ENCODE peak calls at places on chromosomes 3 and 15, in four cellular contexts. One of them, this sample, is unnamed. For H3K4me1, the result is how much of the 10 kb centered on the place peaks cover.

GRCh38 chr3:123148772-123149171 is 53.0 kb upstream of the SEC22A start:
- DNase-seq in fibroblast of lung: no peak
- DNase-seq in pancreas: no peak
- DNase-seq in A549: no peak
- DNase-seq in this sample: no peak

GRCh38 chr3:99760602-99761001 is 57.1 kb upstream of the CMSS1 start:
- DNase-seq in fibroblast of lung: no peak
- DNase-seq in pancreas: no peak
- DNase-seq in A549: no peak
- DNase-seq in this sample: no peak

GRCh38 chr15:95024388-95024787 is 793.0 kb downstream of the MCTP2 start:
- DNase-seq in fibroblast of lung: peak
- DNase-seq in pancreas: no peak
- DNase-seq in A549: peak
- DNase-seq in this sample: no peak

GRCh38 chr3:108296239-108296638 is at the start of gene HHLA2:
- DNase-seq in fibroblast of lung: no peak
- DNase-seq in pancreas: no peak
- DNase-seq in A549: peak
- DNase-seq in this sample: no peak

GRCh38 chr3:172089250-172089649 is 49.9 kb downstream of the FNDC3B start:
- DNase-seq in fibroblast of lung: peak
- DNase-seq in pancreas: no peak
- DNase-seq in A549: no peak
- DNase-seq in this sample: no peak

GRCh38 chr3:47024932-47025331 is 45.5 kb downstream of the NBEAL2 start:
- DNase-seq in fibroblast of lung: peak
- DNase-seq in pancreas: no peak
- DNase-seq in A549: no peak
- DNase-seq in this sample: no peak

GRCh38 chr15:74531144-74531811 is 9.7 kb upstream of the ARID3B start:
- DNase-seq in fibroblast of lung: peak
- DNase-seq in pancreas: no peak
- DNase-seq in A549: no peak
- DNase-seq in this sample: peak

GRCh38 chr3:126083511-126083912 is 412 bp downstream of the SLC41A3 start:
- DNase-seq in fibroblast of lung: peak
- DNase-seq in pancreas: peak
- DNase-seq in A549: peak
- DNase-seq in this sample: no peak

GRCh38 chr3:2099779-2100191 is 1.1 kb downstream of the CNTN4 start:
- DNase-seq in fibroblast of lung: no peak
- DNase-seq in pancreas: peak
- DNase-seq in A549: no peak
- DNase-seq in this sample: no peak

GRCh38 chr3:10917176-10917575 is 75.4 kb upstream of the SLC6A1 start:
- DNase-seq in fibroblast of lung: no peak
- DNase-seq in pancreas: no peak
- DNase-seq in A549: no peak
- DNase-seq in this sample: no peak

GRCh38 chr3:10918011-10918410 is 74.5 kb upstream of the SLC6A1 start:
- DNase-seq in fibroblast of lung: no peak
- DNase-seq in pancreas: no peak
- DNase-seq in A549: no peak
- DNase-seq in this sample: no peak

GRCh38 chr3:10911350-10912002 is 81.1 kb upstream of the SLC6A1 start:
- DNase-seq in fibroblast of lung: no peak
- DNase-seq in pancreas: no peak
- DNase-seq in A549: no peak
- DNase-seq in this sample: no peak

GRCh38 chr3:10912784-10913183 is 79.8 kb upstream of the SLC6A1 start:
- DNase-seq in fibroblast of lung: no peak
- DNase-seq in pancreas: no peak
- DNase-seq in A549: no peak
- DNase-seq in this sample: no peak

GRCh38 chr3:10915395-10915794 is 77.2 kb upstream of the SLC6A1 start:
- DNase-seq in fibroblast of lung: no peak
- DNase-seq in pancreas: no peak
- DNase-seq in A549: no peak
- DNase-seq in this sample: no peak
- H3K27ac ChIP-seq in fibroblast of lung: no peak
- H3K27ac ChIP-seq in pancreas: no peak
- H3K27ac ChIP-seq in A549: no peak
- H3K27ac ChIP-seq in this sample: no peak

GRCh38 chr3:137768021-137768360 is 3.9 kb downstream of the SOX14 start:
- DNase-seq in fibroblast of lung: no peak
- DNase-seq in pancreas: no peak
- DNase-seq in A549: no peak
- DNase-seq in this sample: no peak
- H3K4me3 ChIP-seq in fibroblast of lung: peak
- H3K4me3 ChIP-seq in pancreas: peak
- H3K4me3 ChIP-seq in A549: peak
- H3K4me3 ChIP-seq in this sample: no peak

GRCh38 chr3:60228823-60229222 is 1022.4 kb downstream of the FHIT start:
- DNase-seq in fibroblast of lung: no peak
- DNase-seq in pancreas: no peak
- DNase-seq in A549: no peak
- DNase-seq in this sample: no peak

GRCh38 chr3:60229502-60229901 is 1021.8 kb downstream of the FHIT start:
- DNase-seq in fibroblast of lung: no peak
- DNase-seq in pancreas: no peak
- DNase-seq in A549: no peak
- DNase-seq in this sample: no peak

GRCh38 chr3:60226907-60227306 is 1024.3 kb downstream of the FHIT start:
- DNase-seq in fibroblast of lung: no peak
- DNase-seq in pancreas: no peak
- DNase-seq in A549: no peak
- DNase-seq in this sample: no peak

DNA sequence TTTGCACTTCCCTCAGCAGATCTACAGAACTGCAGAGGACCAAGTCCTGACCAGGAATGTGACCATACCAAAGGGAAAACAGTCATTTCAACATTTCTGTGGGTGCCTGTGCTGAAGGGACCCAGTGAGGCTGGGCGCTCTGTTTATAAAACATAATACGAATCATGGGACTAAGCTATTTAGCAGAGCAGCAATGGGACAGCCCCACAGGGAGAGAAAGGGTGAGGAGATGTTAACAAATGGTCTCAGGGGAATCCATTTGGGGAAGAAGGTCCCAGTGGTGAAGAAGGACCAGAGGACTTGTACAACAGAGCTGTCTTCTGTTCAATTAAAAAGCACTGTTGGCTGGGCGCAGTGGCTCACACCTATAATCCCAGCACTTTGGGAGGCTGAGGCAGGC is 1025.4 kb downstream of the FHIT start:
- DNase-seq in fibroblast of lung: no peak
- DNase-seq in pancreas: no peak
- DNase-seq in A549: no peak
- DNase-seq in this sample: no peak
- H3K4me1 ChIP-seq in fibroblast of lung: under half
- H3K4me1 ChIP-seq in pancreas: under half
- H3K4me1 ChIP-seq in A549: under half
- H3K4me1 ChIP-seq in this sample: under half

DNA sequence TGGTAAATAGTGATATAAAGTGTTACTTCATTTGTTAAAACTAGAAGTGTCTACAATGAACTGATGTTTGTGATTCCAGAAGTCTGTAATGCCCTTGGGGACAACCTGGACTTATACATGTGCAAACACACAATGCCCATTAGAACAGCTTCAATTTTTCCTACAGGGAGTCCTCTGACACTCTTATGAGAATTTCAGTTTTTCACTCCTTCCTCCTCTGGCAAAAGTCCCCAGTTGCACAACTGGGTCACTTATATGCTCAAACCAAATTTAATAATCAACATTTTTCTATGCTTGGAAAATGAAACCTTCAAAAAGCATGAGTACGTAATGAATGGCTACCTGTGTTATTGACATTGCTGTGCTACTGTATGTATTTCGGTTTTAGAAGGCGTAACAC is at the start of gene OR5H15:
- DNase-seq in fibroblast of lung: no peak
- DNase-seq in pancreas: no peak
- DNase-seq in A549: no peak
- DNase-seq in this sample: no peak
- H3K27ac ChIP-seq in fibroblast of lung: no peak
- H3K27ac ChIP-seq in pancreas: no peak
- H3K27ac ChIP-seq in A549: no peak
- H3K27ac ChIP-seq in this sample: no peak

DNA sequence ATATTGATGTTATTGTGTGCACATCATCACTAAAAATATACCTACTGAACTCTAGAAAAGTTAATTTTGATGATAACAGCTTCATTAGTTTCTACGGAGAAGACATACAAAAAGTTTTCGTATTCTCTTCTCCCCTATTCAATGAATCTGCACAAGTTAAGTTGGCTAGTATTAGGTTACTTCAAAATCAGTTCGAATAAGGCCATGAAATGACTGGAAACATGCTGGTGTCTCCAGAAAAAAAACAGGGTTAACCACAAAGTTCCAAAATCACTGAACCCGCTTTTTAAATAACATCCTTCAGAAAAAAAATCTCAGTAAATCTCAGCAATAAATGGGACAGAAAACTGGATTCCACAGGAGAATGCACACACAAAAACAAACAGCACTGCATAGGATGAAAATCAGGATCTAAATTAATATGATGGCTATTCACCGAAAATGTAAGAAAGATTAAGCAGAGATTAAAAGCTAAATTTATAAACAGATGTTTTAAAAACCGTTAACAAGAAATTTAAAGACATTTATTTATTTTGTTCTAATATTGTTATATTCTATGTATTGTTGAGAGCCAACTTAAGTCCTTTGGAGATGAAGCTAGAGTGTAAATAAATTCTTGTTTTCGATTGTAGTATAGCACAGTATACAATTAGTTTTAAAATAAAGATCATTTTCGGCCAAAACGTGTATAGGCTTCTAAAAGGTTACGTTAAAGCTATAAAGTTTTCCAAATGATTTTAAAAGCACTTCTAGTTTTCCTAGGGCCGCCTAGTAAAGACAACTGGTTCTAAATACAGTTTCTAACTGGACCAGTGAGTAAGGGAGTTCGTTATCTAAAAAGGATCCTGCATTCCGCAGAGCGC is 1.0 kb downstream of the IGSF11 start:
- DNase-seq in fibroblast of lung: no peak
- DNase-seq in pancreas: no peak
- DNase-seq in A549: no peak
- DNase-seq in this sample: no peak
- H3K4me3 ChIP-seq in fibroblast of lung: no peak
- H3K4me3 ChIP-seq in pancreas: peak
- H3K4me3 ChIP-seq in A549: peak
- H3K4me3 ChIP-seq in this sample: peak

GRCh38 chr15:27077790-27078189 is 106.8 kb downstream of the GABRG3 start:
- DNase-seq in fibroblast of lung: no peak
- DNase-seq in pancreas: no peak
- DNase-seq in A549: no peak
- DNase-seq in this sample: no peak

GRCh38 chr15:27086800-27087199 is 115.8 kb downstream of the GABRG3 start:
- DNase-seq in fibroblast of lung: no peak
- DNase-seq in pancreas: no peak
- DNase-seq in A549: no peak
- DNase-seq in this sample: no peak

GRCh38 chr15:27082526-27082925 is 111.5 kb downstream of the GABRG3 start:
- DNase-seq in fibroblast of lung: no peak
- DNase-seq in pancreas: no peak
- DNase-seq in A549: no peak
- DNase-seq in this sample: no peak

GRCh38 chr15:27086146-27086545 is 115.2 kb downstream of the GABRG3 start:
- DNase-seq in fibroblast of lung: no peak
- DNase-seq in pancreas: no peak
- DNase-seq in A549: no peak
- DNase-seq in this sample: no peak

DNA sequence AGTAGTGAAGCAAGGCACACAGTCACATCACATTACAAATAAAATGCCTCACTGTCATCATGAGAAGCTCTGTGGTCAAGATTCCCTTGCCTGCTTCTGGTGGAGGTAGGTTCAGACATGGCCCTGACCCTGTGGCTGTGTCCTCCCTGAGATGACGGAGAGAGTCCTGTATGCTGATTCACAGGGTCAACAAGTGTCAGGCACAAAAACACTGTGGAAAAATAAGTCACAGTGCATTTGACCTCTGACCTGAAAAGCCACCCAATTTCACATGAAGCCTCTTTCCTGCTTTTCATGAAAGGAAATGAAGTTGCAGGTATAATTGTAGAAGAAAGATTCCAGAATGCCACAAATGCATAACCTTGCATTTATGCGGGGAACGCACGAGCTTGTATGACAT is 111.0 kb downstream of the GABRG3 start:
- DNase-seq in fibroblast of lung: no peak
- DNase-seq in pancreas: no peak
- DNase-seq in A549: no peak
- DNase-seq in this sample: no peak
- H3K4me1 ChIP-seq in fibroblast of lung: under half
- H3K4me1 ChIP-seq in pancreas: under half
- H3K4me1 ChIP-seq in A549: under half
- H3K4me1 ChIP-seq in this sample: under half

GRCh38 chr3:177131927-177132636 is 65.2 kb downstream of the TBL1XR1 start:
- DNase-seq in fibroblast of lung: peak
- DNase-seq in pancreas: no peak
- DNase-seq in A549: no peak
- DNase-seq in this sample: no peak
- H3K27ac ChIP-seq in fibroblast of lung: no peak
- H3K27ac ChIP-seq in pancreas: no peak
- H3K27ac ChIP-seq in A549: no peak
- H3K27ac ChIP-seq in this sample: no peak

GRCh38 chr3:111998661-111999641 is at the start of gene TAGLN3:
- DNase-seq in fibroblast of lung: no peak
- DNase-seq in pancreas: peak
- DNase-seq in A549: no peak
- DNase-seq in this sample: no peak
- H3K4me3 ChIP-seq in fibroblast of lung: peak
- H3K4me3 ChIP-seq in pancreas: peak
- H3K4me3 ChIP-seq in A549: no peak
- H3K4me3 ChIP-seq in this sample: peak

DNA sequence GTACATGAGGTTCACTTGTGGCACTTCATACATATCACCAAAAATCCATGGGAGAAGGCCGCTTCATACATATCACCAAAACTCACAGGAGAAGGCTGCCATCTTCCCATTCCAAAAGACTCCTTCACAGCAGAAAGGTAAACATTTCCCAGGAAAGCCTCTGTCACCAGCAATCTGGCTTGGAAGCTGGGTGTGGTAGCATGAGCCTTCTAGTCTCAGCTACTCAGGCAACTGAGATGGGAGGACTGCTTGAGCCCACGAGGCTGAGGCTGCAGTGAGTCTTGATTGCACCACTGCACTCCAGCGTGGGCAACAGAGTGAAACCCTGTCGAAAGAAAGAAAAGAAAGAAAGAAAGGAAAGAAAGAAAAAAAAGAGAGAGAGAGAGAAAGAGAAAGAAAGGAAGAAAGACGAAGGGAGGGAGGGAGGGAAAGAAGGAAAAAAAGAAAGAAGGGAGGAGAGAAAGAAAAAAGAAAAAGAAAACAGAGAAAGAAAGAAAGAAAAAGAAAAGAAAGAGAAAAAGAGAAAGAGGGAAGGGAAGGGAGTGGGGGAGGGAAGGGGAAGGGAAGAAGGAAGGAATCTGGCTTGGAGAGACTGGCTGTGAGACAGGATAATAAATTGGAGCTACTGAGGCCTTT is 7.2 kb downstream of the LRIG1 start:
- DNase-seq in fibroblast of lung: no peak
- DNase-seq in pancreas: no peak
- DNase-seq in A549: no peak
- DNase-seq in this sample: no peak
- H3K4me1 ChIP-seq in fibroblast of lung: under half
- H3K4me1 ChIP-seq in pancreas: half or more
- H3K4me1 ChIP-seq in A549: under half
- H3K4me1 ChIP-seq in this sample: under half